ENCODE peak calls at places on chromosomes 7 and 10, in six cellular contexts. K, N, E, R, I and O are unnamed samples.
A peak's percentile ranks its signal among the peaks of the same experiment; 100 is the strongest.

GRCh38 chr7:29112721-29113120 is 33.6 kb downstream of the CPVL start:
- DNase-seq in R (no peak), E (no peak), N (no peak), I (no peak), K (no peak), O (no peak)

GRCh38 chr7:107792364-107792763 is 10.7 kb downstream of the SLC26A3 start:
- DNase-seq in E (no peak), K (no peak), R (no peak), N (no peak), I (no peak), O (no peak)

GRCh38 chr10:58813573-58813972 is 300.9 kb downstream of the BICC1 start:
- DNase-seq in E (no peak), N (no peak), I (no peak), K (no peak), R (no peak), O (no peak)

GRCh38 chr7:88309845-88310244 is 3.2 kb upstream of the STEAP4 start:
- DNase-seq in R (no peak), N (no peak), I (no peak), E (no peak), K (no peak), O (no peak)

GRCh38 chr7:8515786-8516185 is 82.4 kb downstream of the NXPH1 start:
- DNase-seq in I (no peak), R (no peak), E (no peak), K (no peak), N (no peak), O (no peak)

GRCh38 chr7:2802504-2803341 is 41.4 kb downstream of the GNA12 start:
- DNase-seq in E (no peak), N (no peak), K (peak; percentile 56), I (no peak), R (no peak), O (no peak)

GRCh38 chr10:33229252-33229943 is 105.1 kb downstream of the NRP1 start:
- DNase-seq in K (no peak), R (no peak), I (no peak), N (no peak), E (no peak), O (no peak)

GRCh38 chr10:131246089-131246488 is 65.4 kb downstream of the TCERG1L start:
- DNase-seq in N (no peak), E (no peak), I (no peak), K (no peak), R (no peak), O (no peak)

GRCh38 chr7:30920021-30920583 is 8.4 kb downstream of the AQP1 start:
- DNase-seq in R (peak; percentile 36), N (peak; percentile 52), E (peak; percentile 0), I (no peak), K (no peak), O (no peak)

GRCh38 chr7:121605297-121605640 is 209.2 kb upstream of the FAM3C start:
- DNase-seq in N (no peak), R (no peak), I (no peak), K (no peak), E (no peak), O (no peak)

GRCh38 chr10:34687434-34688205 is 127.5 kb downstream of the PARD3 start:
- DNase-seq in E (no peak), I (no peak), N (no peak), K (no peak), R (no peak), O (no peak)

GRCh38 chr7:105336009-105336408 is 52.7 kb downstream of the SRPK2 start:
- DNase-seq in E (no peak), N (no peak), I (no peak), R (no peak), K (no peak), O (no peak)
- TF ChIP-seq CTCF in E (peak; percentile 7), N (no peak), I (no peak), R (peak; percentile 37), K (peak; percentile 54), O (peak; percentile 59)

GRCh38 chr7:50614721-50615518 is 49.7 kb upstream of the DDC start:
- DNase-seq in N (peak; percentile 75), E (no peak), I (no peak), R (no peak), K (no peak), O (no peak)
- TF ChIP-seq CTCF in N (peak; percentile 60), E (no peak), I (no peak), R (peak; percentile 24), K (peak; percentile 31), O (no peak)

GRCh38 chr7:80060218-80060806 is 74.3 kb upstream of the GNAI1 start:
- DNase-seq in N (no peak), E (no peak), K (no peak), R (no peak), I (no peak), O (no peak)
- TF ChIP-seq CTCF in N (peak; percentile 53), E (peak; percentile 60), K (peak; percentile 53), R (peak; percentile 44), I (no peak), O (peak; percentile 88)

GRCh38 chr10:99548041-99548530 is 15.3 kb downstream of the NKX2-3 start:
- DNase-seq in R (no peak), E (no peak), K (no peak), N (no peak), I (no peak), O (peak; percentile 31)
- TF ChIP-seq CTCF in R (no peak), E (peak; percentile 22), K (peak; percentile 19), N (peak; percentile 41), I (no peak), O (no peak)

DNA sequence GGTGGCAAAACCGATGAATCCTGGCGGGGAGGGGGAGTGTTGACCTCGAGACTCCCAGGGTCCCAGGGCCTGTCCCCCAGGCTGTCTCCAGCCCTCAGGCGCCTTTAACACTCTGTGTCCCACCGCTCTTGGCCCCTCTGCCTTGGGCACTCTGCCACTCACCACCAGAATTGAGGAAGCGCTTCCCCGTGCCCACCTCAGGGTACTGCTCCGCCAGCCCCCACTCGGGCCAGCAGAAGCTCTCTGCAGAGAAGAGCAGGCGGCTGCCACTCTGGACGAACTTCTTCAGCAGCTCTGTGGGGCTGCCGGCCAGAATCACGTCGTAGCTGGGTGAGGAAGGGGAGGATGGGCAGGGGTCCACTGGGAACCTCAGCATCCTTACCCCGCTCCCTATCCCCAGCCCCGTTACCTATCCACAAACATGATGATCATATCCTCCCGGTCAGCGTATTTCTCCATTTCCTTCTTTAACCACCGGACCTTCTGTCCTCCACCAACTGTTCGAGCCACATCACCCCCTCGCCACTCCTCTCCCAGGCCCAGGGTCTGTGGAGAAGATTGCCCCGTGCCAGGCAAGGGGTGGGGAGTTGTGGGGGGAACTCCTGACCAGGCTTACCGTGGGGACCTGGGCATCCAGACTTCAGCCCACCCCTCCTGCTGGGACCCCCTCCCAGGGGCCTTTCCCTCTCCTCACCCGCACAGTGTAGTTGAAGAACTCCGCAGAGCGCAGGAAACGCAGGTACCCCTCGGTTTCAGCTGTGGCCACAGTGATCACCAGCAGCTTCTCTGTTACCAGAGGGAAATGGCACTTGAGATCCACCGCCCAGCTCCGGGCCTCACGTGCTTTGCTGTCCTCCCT is 1.2 kb downstream of the PLOD3 start:
- DNase-seq in E (no peak), K (no peak), N (no peak), I (no peak), R (peak; percentile 47), O (no peak)
- TF ChIP-seq CTCF in E (no peak), K (no peak), N (no peak), I (no peak), R (no peak), O (no peak)

GRCh38 chr7:86667732-86668131 is 24.0 kb downstream of the GRM3 start:
- DNase-seq in I (no peak), E (no peak), K (no peak), N (no peak), R (no peak), O (peak; percentile 31)
- TF ChIP-seq CTCF in I (no peak), E (no peak), K (no peak), N (no peak), R (no peak), O (no peak)